ENCODE peak calls at places on chromosomes 4 and X, in seven cellular contexts. E is H54; X is AG09309; K is nephron progenitor cell; W is stimulated activated CD4-positive, alpha-beta T cell treated with anti-CD3 and anti-CD28 coated beads, Interleukin-1b, Interleukin-23, amount 100 ng/mL, for 4 hours; G is stimulated activated CD8-positive, alpha-beta memory T cell treated with anti-CD3 and anti-CD28 coated beads, Interleukin-2, amount 100 ng/mL, for 1 hour; J is WTC11. H is an unnamed sample.
A peak's percentile ranks its signal among the peaks of the same experiment; 100 is the strongest.

GRCh38 chr4:83535945-83536648 is at the start of gene GPAT3:
- DNase-seq in E (peak; percentile 54), K (peak; percentile 61), X (no peak), J (peak; percentile 59), W (peak; percentile 53), G (peak; percentile 20), H (no peak)

GRCh38 chr4:56859841-56860240 is 38.3 kb upstream of the SPINK2 start:
- DNase-seq in J (no peak), X (no peak), E (no peak), W (no peak), G (no peak), K (no peak), H (no peak)

GRCh38 chrX:102604327-102604726 is 5.0 kb downstream of the ARMCX5 start:
- DNase-seq in K (no peak), W (no peak), X (no peak), G (no peak), E (no peak), J (no peak), H (no peak)

GRCh38 chr4:180330521-180330920 is 1912.7 kb upstream of the TENM3 start:
- DNase-seq in W (no peak), G (no peak), J (no peak), K (no peak), E (no peak), X (no peak), H (no peak)

GRCh38 chr4:38322709-38323108 is 341.3 kb upstream of the KLF3 start:
- DNase-seq in E (peak; percentile 47), J (no peak), X (peak; percentile 55), W (no peak), G (no peak), K (no peak), H (no peak)

GRCh38 chrX:120036704-120037103 is 40.8 kb downstream of the RHOXF2B start:
- DNase-seq in E (no peak), J (no peak), X (no peak), G (no peak), K (no peak), W (no peak), H (no peak)

GRCh38 chr4:3857316-3857926 is 91.2 kb downstream of the ADRA2C start:
- DNase-seq in G (no peak), X (no peak), K (no peak), E (no peak), W (no peak), J (no peak), H (no peak)

GRCh38 chr4:88017516-88018302 is 10.3 kb downstream of the PKD2 start:
- DNase-seq in E (peak; percentile 32), X (peak; percentile 91), W (no peak), K (no peak), J (no peak), G (no peak), H (peak; percentile 88)

GRCh38 chrX:23888887-23889501 is 18.7 kb downstream of the APOO start:
- DNase-seq in G (no peak), E (no peak), J (no peak), K (no peak), W (no peak), X (no peak), H (no peak)

GRCh38 chrX:35890699-35891098 is 28.8 kb upstream of the CFAP47 start:
- DNase-seq in X (no peak), K (peak; percentile 24), G (no peak), E (peak; percentile 0), J (peak; percentile 29), W (no peak), H (no peak)

GRCh38 chr4:60619531-60620305 is 580.4 kb upstream of the ADGRL3 start:
- DNase-seq in J (no peak), G (no peak), K (no peak), E (no peak), W (no peak), X (no peak), H (no peak)

GRCh38 chr4:53490965-53491622 is 100.2 kb downstream of the LNX1 start:
- DNase-seq in E (no peak), J (peak; percentile 21), G (no peak), W (no peak), X (peak; percentile 94), K (peak; percentile 9), H (peak; percentile 83)

GRCh38 chr4:93313207-93313606 is 515.3 kb upstream of the ATOH1 start:
- DNase-seq in G (no peak), W (no peak), E (no peak), K (no peak), J (no peak), X (no peak), H (no peak)

GRCh38 chr4:113958766-113959540 is 20.5 kb downstream of the ARSJ start:
- DNase-seq in X (peak; percentile 85), G (no peak), K (no peak), E (no peak), W (no peak), J (no peak), H (peak; percentile 92)

GRCh38 chr4:182492456-182492855 is 249.3 kb downstream of the TENM3 start:
- DNase-seq in G (no peak), X (peak; percentile 68), J (no peak), E (no peak), W (no peak), K (no peak), H (peak; percentile 42)

GRCh38 chr4:160026720-160027119 is 923.8 kb downstream of the RAPGEF2 start:
- DNase-seq in G (no peak), X (no peak), E (peak; percentile 8), W (no peak), K (no peak), J (peak; percentile 44), H (no peak)